ENCODE peak calls at places on chromosomes 7 and 10, in four cellular contexts. E is HL-60, U is K562, P is GM12878. H is an unnamed sample.

GRCh38 chr10:1203704-1204103 is 147.5 kb downstream of the WDR37 start:
- DNase-seq in U (no peak), P (no peak), E (no peak), H (no peak)

GRCh38 chr7:72544486-72544885 is 132.3 kb upstream of the CALN1 start:
- DNase-seq in U (no peak), E (no peak), P (no peak), H (no peak)

GRCh38 chr7:143408247-143408685 is 390 bp downstream of the EPHA1 start:
- DNase-seq in P (no peak), U (no peak), E (no peak), H (no peak)

GRCh38 chr7:117227091-117227490 is 95.8 kb downstream of the WNT2 start:
- DNase-seq in E (no peak), P (no peak), U (no peak), H (no peak)

GRCh38 chr7:35384761-35385700 is 131.1 kb upstream of the TBX20 start:
- DNase-seq in P (no peak), U (no peak), E (no peak), H (no peak)

GRCh38 chr10:59708816-59709471 is 706 bp downstream of the SLC16A9 start:
- DNase-seq in E (no peak), P (no peak), U (peak), H (peak)

GRCh38 chr7:150756858-150757257 is 19.6 kb downstream of the GIMAP5 start:
- DNase-seq in P (no peak), E (no peak), U (peak), H (no peak)

GRCh38 chr10:5959116-5959515 is 18.2 kb downstream of the IL15RA start:
- DNase-seq in U (no peak), P (no peak), E (no peak), H (no peak)

GRCh38 chr10:104480797-104481196 is 127.2 kb downstream of the CFAP58 start:
- DNase-seq in U (no peak), E (no peak), P (no peak), H (no peak)

GRCh38 chr10:491667-492424 is 197.6 kb downstream of the DIP2C start:
- DNase-seq in P (no peak), U (no peak), E (no peak), H (no peak)

GRCh38 chr10:111087331-111087756 is 10.5 kb downstream of the ADRA2A start:
- DNase-seq in E (no peak), U (no peak), P (no peak), H (no peak)

GRCh38 chr7:9575716-9576115 is 1142.3 kb downstream of the NXPH1 start:
- DNase-seq in E (no peak), U (no peak), P (no peak), H (no peak)

GRCh38 chr10:11879387-11880168 is 56.4 kb downstream of the PROSER2 start:
- DNase-seq in P (no peak), U (peak), E (no peak), H (no peak)

GRCh38 chr10:11876805-11877395 is 53.7 kb downstream of the PROSER2 start:
- DNase-seq in P (no peak), E (no peak), U (no peak), H (no peak)

GRCh38 chr10:11877506-11877905 is 54.4 kb downstream of the PROSER2 start:
- DNase-seq in U (no peak), E (no peak), P (no peak), H (no peak)

GRCh38 chr10:11880169-11881027 is 57.2 kb downstream of the PROSER2 start:
- DNase-seq in P (no peak), U (peak), E (no peak), H (no peak)

DNA sequence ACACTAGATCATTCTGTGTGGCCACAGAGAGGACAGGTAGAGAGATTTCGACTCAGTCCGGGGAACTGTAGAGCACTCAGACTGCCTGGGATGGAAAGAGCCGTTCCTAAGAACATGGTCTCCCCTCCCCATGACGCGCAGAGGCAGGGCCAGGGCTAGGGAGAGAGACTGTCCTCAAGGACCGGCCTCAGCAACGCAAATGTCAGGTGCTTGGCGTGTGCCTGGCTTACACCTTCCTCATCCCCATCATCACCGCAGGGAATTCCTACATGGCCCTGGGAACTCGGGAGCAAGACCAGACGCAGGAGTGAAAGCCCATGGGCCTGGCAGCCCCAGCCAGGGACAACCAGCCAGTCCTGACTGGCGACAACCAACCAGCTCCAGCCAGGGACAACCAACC is 55.6 kb downstream of the PROSER2 start:
- DNase-seq in E (no peak), P (no peak), U (no peak), H (no peak)
- TF ChIP-seq SPI1 in E (no peak), P (no peak), U (no peak), H (no peak)

GRCh38 chr7:14507617-14508016 is 394.9 kb downstream of the DGKB start:
- DNase-seq in P (no peak), E (no peak), U (no peak), H (no peak)
- TF ChIP-seq SPI1 in P (no peak), E (no peak), U (no peak), H (no peak)

GRCh38 chr7:21428642-21428941 is 709 bp downstream of the SP4 start:
- DNase-seq in U (no peak), P (no peak), E (no peak), H (no peak)

GRCh38 chr7:21429021-21429420 is 1.1 kb downstream of the SP4 start:
- DNase-seq in U (peak), P (no peak), E (no peak), H (no peak)

GRCh38 chr7:21430575-21430954 is 2.7 kb downstream of the SP4 start:
- DNase-seq in E (no peak), P (no peak), U (no peak), H (no peak)

GRCh38 chr7:21427861-21428641 is at the start of gene SP4:
- DNase-seq in P (peak), E (peak), U (peak), H (peak)

DNA sequence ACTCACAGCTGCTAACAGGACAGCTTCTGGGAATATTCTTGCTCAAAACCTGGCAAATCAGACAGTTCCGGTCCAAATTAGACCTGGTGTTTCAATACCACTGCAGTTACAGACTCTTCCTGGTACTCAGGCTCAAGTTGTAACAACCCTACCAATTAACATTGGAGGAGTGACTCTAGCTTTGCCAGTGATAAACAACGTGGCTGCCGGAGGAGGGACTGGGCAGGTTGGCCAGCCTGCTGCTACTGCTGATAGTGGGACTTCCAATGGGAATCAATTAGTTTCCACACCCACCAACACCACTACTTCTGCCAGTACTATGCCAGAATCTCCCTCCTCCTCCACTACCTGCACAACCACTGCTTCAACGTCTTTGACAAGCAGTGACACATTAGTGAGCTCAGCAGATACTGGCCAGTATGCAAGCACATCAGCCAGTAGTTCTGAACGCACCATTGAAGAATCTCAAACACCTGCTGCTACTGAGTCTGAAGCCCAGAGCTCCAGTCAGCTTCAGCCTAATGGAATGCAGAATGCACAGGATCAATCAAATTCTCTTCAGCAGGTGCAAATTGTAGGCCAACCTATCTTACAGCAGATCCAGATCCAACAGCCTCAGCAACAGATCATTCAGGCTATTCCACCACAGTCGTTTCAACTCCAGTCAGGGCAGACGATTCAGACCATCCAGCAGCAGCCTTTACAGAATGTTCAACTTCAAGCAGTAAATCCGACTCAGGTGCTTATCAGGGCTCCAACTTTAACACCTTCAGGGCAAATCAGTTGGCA is 2.1 kb downstream of the SP4 start:
- DNase-seq in P (no peak), E (no peak), U (peak), H (no peak)
- TF ChIP-seq SPI1 in P (no peak), E (no peak), U (no peak), H (no peak)

GRCh38 chr7:240887-241421 is 48.6 kb downstream of the FAM20C start:
- DNase-seq in P (no peak), U (no peak), E (no peak), H (no peak)
- TF ChIP-seq SPI1 in P (no peak), U (no peak), E (no peak), H (no peak)

DNA sequence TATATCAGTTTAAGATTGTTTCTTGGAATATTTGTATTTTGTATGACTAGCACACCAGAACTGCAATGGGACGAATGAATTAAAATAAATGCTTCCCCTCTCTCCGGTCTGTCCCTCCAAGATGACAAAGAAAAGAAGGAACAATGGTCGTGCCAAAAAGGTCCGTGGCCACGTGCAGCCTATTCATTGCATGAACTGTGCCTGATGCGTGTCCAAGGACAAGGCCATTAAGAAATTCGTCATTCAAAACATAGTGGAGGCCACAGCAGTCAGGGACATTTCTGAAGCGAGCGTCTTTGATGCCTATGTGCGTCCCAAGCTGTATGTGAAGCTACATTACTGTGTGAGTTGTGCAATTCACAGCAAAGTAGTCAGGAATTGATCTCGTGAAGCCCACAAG is 17.2 kb upstream of the PAPSS2 start:
- DNase-seq in U (no peak), P (no peak), E (no peak), H (no peak)
- TF ChIP-seq SPI1 in U (no peak), P (no peak), E (no peak), H (no peak)

GRCh38 chr10:49119746-49120145 is 4.4 kb upstream of the VSTM4 start:
- DNase-seq in P (no peak), E (no peak), U (no peak), H (no peak)
- TF ChIP-seq SPI1 in P (no peak), E (no peak), U (no peak), H (no peak)

GRCh38 chr7:10910447-10910846 is 63.2 kb upstream of the PHF14 start:
- DNase-seq in U (no peak), P (no peak), E (no peak), H (no peak)

GRCh38 chr7:10912077-10912476 is 61.6 kb upstream of the PHF14 start:
- DNase-seq in P (no peak), E (no peak), U (no peak), H (no peak)

GRCh38 chr7:10913457-10913856 is 60.2 kb upstream of the PHF14 start:
- DNase-seq in U (no peak), P (no peak), E (no peak), H (no peak)

DNA sequence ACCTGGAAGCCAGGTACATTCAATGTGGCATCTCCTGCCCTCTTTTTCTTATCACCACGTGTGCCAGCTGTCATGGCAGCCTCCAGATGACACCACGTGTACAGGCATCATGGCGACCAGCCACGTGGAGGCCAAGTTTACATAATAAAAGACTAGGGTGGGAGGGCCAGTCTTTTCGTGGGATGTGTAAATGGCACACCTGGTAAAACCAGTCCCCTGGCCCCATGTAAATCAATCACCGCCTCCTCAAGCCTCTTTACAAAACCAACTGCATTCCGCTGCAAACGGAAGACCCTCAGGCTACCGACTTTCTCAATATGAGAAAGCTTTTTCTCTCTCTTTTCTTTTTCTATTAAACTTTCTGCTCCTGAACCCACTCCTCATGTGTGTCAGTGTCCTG is 65.1 kb upstream of the PHF14 start:
- DNase-seq in P (no peak), E (no peak), U (no peak), H (no peak)
- TF ChIP-seq SPI1 in P (no peak), E (no peak), U (no peak), H (no peak)

DNA sequence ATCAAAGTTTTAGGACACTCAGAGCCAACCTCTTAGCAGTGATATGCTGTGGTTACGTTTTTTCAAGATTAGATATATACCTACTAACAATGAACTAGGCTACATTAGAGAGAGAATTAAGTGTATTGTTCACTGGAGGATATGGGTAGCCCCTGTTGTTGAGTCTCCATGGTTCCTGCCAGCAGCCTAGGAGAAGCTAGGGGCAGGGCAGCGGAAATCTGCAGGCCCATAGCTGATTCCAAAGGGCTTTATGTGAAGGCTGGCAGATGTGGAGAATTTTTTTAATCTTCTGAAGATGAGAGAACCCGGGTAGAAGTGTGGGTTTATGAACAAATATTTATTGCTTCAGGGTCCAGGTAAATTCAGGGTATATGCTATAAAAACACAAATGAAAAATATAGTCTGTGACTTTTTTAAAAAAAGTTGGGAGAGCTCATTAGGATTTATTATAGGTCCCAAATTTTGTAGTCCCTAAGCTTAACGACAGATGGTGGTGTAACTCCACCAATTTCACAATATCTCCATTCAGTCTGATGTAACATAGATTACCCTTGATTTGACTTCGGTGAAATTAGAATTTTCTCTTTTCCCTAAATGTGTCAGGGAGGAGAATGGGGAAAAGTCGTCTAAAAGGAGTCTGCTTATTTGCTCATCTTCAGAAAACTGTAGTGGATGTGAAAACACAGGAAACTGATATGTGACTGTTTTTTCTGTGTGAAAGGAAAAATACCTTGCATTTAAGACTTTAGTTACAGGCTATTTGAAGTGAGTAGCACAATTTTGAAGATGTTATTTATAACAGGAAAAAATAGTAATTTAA is 163.0 kb upstream of the PPP1R3A start:
- DNase-seq in P (no peak), E (no peak), U (no peak), H (no peak)
- TF ChIP-seq SPI1 in P (no peak), E (no peak), U (no peak), H (no peak)

DNA sequence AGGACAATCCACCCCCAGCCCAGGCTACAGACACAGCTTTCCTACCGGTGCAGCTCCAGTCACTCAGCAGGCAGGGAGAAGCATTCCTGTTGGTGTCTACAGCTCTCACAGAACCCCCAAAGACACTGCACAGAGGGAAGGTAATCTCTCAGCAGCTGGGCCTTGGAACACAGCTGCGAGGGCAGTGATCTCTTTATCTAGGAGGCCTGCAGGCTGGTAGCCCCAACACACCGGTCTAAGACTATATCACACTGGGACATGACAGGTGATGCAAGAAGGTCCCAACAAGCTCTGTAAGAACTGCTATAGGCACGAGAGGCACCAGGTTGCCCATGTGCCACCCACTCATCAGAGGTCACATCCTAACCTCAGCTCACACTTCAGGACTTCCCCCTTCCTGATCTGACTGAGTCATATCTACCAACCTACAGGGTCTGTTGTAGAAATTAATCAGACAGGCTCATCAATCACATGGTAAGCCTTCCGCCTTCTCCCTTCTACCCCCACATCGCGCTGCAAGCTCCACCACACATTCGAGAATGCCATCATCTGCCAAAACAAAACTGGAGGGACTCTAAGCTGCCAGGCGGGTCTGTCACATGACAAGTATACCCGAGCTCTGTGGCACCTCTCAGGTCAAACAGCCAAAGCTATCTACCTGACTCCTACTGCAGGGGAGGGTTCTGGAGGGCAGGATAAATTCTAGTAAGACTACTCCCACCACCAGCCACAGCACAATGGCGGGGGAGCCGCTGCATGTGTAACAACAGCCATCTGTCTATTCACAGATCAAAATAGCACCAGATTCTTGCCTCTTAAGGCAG is 26.1 kb downstream of the FAM53B start:
- DNase-seq in P (peak), E (peak), U (peak), H (peak)
- TF ChIP-seq SPI1 in P (peak), E (peak), U (peak), H (peak)

GRCh38 chr7:82598958-82599357 is 155.4 kb upstream of the CACNA2D1 start:
- DNase-seq in U (no peak), E (no peak), P (no peak), H (no peak)
- TF ChIP-seq SPI1 in U (no peak), E (no peak), P (no peak), H (no peak)